ENCODE peak calls at places on chromosomes 4 and X, in seven cellular contexts. C, N, Z, L, B, Q and H are unnamed samples.

GRCh38 chr4:186737427-186737826 is 13.8 kb upstream of the FAT1 start:
- DNase-seq in C (no peak), N (no peak), Z (no peak), L (no peak), B (no peak), Q (no peak), H (no peak)

GRCh38 chrX:153688900-153689590 is 1.3 kb downstream of the SLC6A8 start:
- DNase-seq in C (no peak), N (no peak), Z (peak), L (no peak), B (no peak), Q (no peak), H (no peak)

GRCh38 chrX:41695464-41695863 is 6.7 kb downstream of the GPR34 start:
- DNase-seq in C (no peak), N (no peak), Z (no peak), L (no peak), B (no peak), Q (no peak), H (no peak)

GRCh38 chr4:24702266-24702665 is 93.1 kb upstream of the SOD3 start:
- DNase-seq in C (no peak), N (no peak), Z (no peak), L (no peak), B (no peak), Q (no peak), H (no peak)

GRCh38 chr4:174314770-174315169 is 31.1 kb downstream of the CEP44 start:
- DNase-seq in C (no peak), N (no peak), Z (no peak), L (no peak), B (no peak), Q (peak), H (no peak)

GRCh38 chr4:83490876-83491450 is 6.1 kb upstream of the ABRAXAS1 start:
- DNase-seq in C (no peak), N (no peak), Z (peak), L (no peak), B (no peak), Q (peak), H (peak)

GRCh38 chr4:156475322-156475721 is 496.3 kb downstream of the PDGFC start:
- DNase-seq in C (peak), N (no peak), Z (peak), L (no peak), B (no peak), Q (peak), H (peak)

GRCh38 chrX:9797961-9798360 is 11.7 kb downstream of the SHROOM2 start:
- DNase-seq in C (no peak), N (no peak), Z (no peak), L (no peak), B (no peak), Q (no peak), H (no peak)

GRCh38 chr4:109826719-109827118 is 1.1 kb upstream of the RRH start:
- DNase-seq in C (peak), N (no peak), Z (peak), L (no peak), B (no peak), Q (peak), H (no peak)

GRCh38 chr4:28772066-28772465 is 1911.4 kb downstream of the STIM2 start:
- DNase-seq in C (no peak), N (no peak), Z (peak), L (no peak), B (no peak), Q (peak), H (no peak)

GRCh38 chr4:58515206-58515605 is 1405.0 kb upstream of the IGFBP7 start:
- DNase-seq in C (no peak), N (no peak), Z (no peak), L (no peak), B (no peak), Q (no peak), H (no peak)

GRCh38 chr4:185847352-185848078 is 35.5 kb upstream of the SORBS2 start:
- DNase-seq in C (no peak), N (no peak), Z (peak), L (no peak), B (no peak), Q (peak), H (peak)

GRCh38 chrX:46279925-46280313 is 265.3 kb downstream of the ZNF674 start:
- DNase-seq in C (no peak), N (no peak), Z (peak), L (no peak), B (no peak), Q (peak), H (peak)

GRCh38 chrX:1134976-1135375 is 77.5 kb downstream of the CRLF2 start:
- DNase-seq in C (no peak), N (no peak), Z (no peak), L (no peak), B (no peak), Q (no peak), H (no peak)

GRCh38 chr4:101178731-101179130 is 168.6 kb downstream of the PPP3CA start:
- DNase-seq in C (no peak), N (no peak), Z (peak), L (no peak), B (no peak), Q (peak), H (no peak)

GRCh38 chr4:142156246-142156645 is 519.9 kb downstream of the IL15 start:
- DNase-seq in C (no peak), N (no peak), Z (peak), L (no peak), B (no peak), Q (no peak), H (no peak)

GRCh38 chr4:70721747-70722146 is at the start of gene RUFY3:
- DNase-seq in C (peak), N (no peak), Z (peak), L (peak), B (no peak), Q (peak), H (no peak)